ENCODE peak calls at places on chromosomes 1 and 21, in five cellular contexts. H is ascending aorta, V is right cardiac atrium, W is heart right ventricle, U is pancreas. J is an unnamed sample.

GRCh38 chr1:29703596-29703995 is 467.3 kb downstream of the PTPRU start:
- DNase-seq in H (no peak), W (no peak), V (no peak), U (no peak), J (peak; percentile 11)

GRCh38 chr1:92881391-92881790 is 49.6 kb downstream of the RPL5 start:
- DNase-seq in W (no peak), V (no peak), H (no peak), U (no peak), J (no peak)

GRCh38 chr1:168473164-168473563 is 70.6 kb downstream of the XCL2 start:
- DNase-seq in V (no peak), H (no peak), W (no peak), U (no peak), J (no peak)

GRCh38 chr1:15152318-15153183 is 996 bp upstream of the TMEM51 start:
- DNase-seq in W (peak; percentile 83), U (peak; percentile 88), H (peak; percentile 44), V (peak; percentile 91), J (peak; percentile 84)

GRCh38 chr1:53600486-53600885 is 138.5 kb downstream of the GLIS1 start:
- DNase-seq in W (no peak), H (no peak), U (peak; percentile 11), V (no peak), J (no peak)

GRCh38 chr1:98406346-98407088 is 255.0 kb upstream of the SNX7 start:
- DNase-seq in H (no peak), W (no peak), U (no peak), V (no peak), J (no peak)

GRCh38 chr1:173823776-173824314 is 628 bp upstream of the DARS2 start:
- DNase-seq in H (no peak), V (no peak), W (no peak), U (no peak), J (no peak)

GRCh38 chr1:235979716-235980338 is 85.1 kb downstream of the NID1 start:
- DNase-seq in H (no peak), U (no peak), V (peak; percentile 68), W (no peak), J (peak; percentile 20)

GRCh38 chr1:179369751-179370341 is 4.1 kb downstream of the AXDND1 start:
- DNase-seq in H (no peak), W (peak; percentile 24), V (no peak), U (no peak), J (peak; percentile 19)

GRCh38 chr1:241688940-241689368 is 36.9 kb downstream of the WDR64 start:
- DNase-seq in U (no peak), V (no peak), H (no peak), W (no peak), J (no peak)

GRCh38 chr1:19577001-19577400 is 67.1 kb upstream of the NBL1 start:
- DNase-seq in U (no peak), H (no peak), V (no peak), W (no peak), J (no peak)

GRCh38 chr1:38246955-38247952 is 200.7 kb upstream of the POU3F1 start:
- DNase-seq in U (no peak), W (no peak), H (no peak), V (no peak), J (no peak)

GRCh38 chr1:43582162-43582566 is 51.5 kb downstream of the PTPRF start:
- DNase-seq in H (no peak), V (no peak), W (no peak), U (no peak), J (peak; percentile 22)

GRCh38 chr21:36699546-36700294 is 805 bp downstream of the SIM2 start:
- DNase-seq in H (no peak), U (peak; percentile 56), V (no peak), W (no peak), J (no peak)

GRCh38 chr21:45041351-45041805 is 33.0 kb upstream of the ADARB1 start:
- DNase-seq in V (peak; percentile 91), H (peak; percentile 33), W (no peak), U (no peak), J (peak; percentile 37)

GRCh38 chr1:46705408-46705807 is 13.5 kb downstream of the EFCAB14 start:
- DNase-seq in U (no peak), W (no peak), V (no peak), H (no peak), J (no peak)

GRCh38 chr1:14666376-14666775 is 67.9 kb downstream of the KAZN start:
- DNase-seq in V (no peak), U (no peak), W (no peak), H (no peak), J (no peak)

GRCh38 chr1:228081144-228081543 is 1.4 kb upstream of the ARF1 start:
- DNase-seq in V (no peak), U (peak; percentile 50), H (no peak), W (no peak), J (no peak)

GRCh38 chr1:8018492-8019228 is 7.4 kb downstream of the ERRFI1 start:
- DNase-seq in H (no peak), U (no peak), V (no peak), W (no peak), J (peak; percentile 35)

GRCh38 chr21:38773108-38774061 is 32.3 kb upstream of the ETS2 start:
- DNase-seq in H (peak; percentile 43), U (no peak), V (peak; percentile 76), W (no peak), J (no peak)

GRCh38 chr21:27040738-27041137 is 73.8 kb upstream of the ADAMTS5 start:
- DNase-seq in U (no peak), W (no peak), V (no peak), H (no peak), J (no peak)

GRCh38 chr1:147472953-147473734 is 68.2 kb upstream of the BCL9 start:
- DNase-seq in W (no peak), V (no peak), H (no peak), U (no peak), J (no peak)

GRCh38 chr1:218686258-218686657 is 341.1 kb downstream of the TGFB2 start:
- DNase-seq in H (no peak), V (no peak), W (no peak), U (no peak), J (no peak)

GRCh38 chr1:206694551-206695124 is 9.9 kb downstream of the MAPKAPK2 start:
- DNase-seq in U (no peak), H (no peak), W (no peak), V (no peak), J (peak; percentile 60)

GRCh38 chr21:28769683-28770082 is 223.0 kb downstream of the LTN1 start:
- DNase-seq in H (no peak), V (no peak), U (no peak), W (no peak), J (no peak)

DNA sequence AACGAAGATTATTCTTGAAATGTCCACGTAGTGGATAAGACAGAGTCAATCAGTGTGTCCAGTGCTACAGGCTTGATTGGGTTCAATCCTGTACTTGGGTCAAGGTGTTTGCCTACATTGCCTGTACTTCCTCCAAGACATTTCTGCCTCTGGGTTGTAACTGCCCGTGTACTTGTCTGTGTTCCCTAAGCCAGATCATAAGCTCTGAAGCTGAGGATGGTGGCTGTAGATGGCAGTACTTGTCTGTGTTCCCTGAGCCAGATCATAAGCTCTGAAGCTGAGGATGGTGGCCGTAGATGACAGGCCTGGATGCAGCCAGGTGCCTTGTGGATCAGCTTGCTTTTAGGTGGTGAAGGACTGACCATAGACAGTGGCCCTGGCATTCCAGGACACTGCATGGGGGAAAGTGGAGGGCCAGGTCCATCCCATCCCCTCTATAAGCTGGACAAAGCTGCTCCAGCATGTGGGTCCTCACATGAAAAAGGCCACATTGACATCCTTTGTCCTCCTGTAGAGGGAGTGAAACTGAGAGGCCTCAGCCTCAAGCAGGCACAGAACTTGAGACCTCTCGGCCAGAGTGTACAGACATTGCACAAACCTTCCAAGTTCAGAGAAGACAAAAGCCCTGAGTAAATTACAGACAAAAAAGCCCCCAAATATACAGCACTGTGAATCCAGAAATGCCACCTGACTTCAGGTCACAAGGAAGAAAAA is 2.0 kb upstream of the SRM start:
- DNase-seq in W (no peak), V (no peak), U (no peak), H (no peak), J (no peak)
- H3K27ac ChIP-seq in W (no peak overlapping the region), V (no peak overlapping the region), U (no peak overlapping the region), H (no peak overlapping the region), J (no peak overlapping the region)

DNA sequence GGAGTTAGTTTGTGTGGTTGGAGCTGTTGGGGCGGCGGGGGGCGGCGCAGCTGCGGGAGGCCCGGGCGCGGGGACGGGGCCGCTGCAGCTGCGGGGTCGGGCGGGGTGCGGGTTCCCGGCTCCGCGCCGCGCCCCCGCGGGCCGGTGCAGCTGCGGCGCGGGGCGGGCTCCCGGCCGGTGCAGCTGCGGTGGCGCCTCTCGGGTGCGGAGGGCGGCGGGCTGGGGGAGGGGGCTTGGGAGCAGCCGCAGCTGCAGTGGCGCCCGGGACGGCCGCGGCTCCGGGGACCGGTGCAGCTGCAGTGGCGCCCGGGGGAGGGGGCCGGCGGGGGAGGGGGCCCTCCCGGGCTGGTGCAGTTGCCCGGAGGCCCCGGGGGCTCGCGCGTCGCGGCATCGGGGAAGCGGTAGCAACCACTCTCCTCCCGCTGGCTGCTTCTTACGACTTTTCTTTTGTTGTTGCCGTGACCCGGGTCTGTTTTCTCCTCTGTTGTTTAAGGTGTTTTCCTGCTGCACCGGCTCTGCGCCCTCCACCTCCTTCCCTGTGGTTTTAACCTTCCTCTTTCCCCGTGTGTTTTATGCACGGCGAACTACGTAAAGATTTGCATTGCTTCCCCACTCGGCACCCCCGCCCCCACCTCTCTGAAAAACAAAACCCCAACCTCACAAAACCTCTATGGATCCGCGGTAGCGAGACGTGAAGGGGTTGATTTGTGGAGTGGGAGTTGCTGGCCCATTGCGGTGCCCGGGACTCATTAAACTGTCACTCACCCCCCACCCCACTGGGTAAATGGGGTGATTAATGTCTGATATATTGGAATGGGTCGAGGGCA is 1.7 kb upstream of the ZBTB18 start:
- DNase-seq in W (peak; percentile 31), H (no peak), V (peak; percentile 76), U (peak; percentile 85), J (peak; percentile 55)
- H3K27ac ChIP-seq in W (peak overlapping the region; percentile 95), H (peak overlapping the region; percentile 48), V (peak overlapping the region; percentile 81), U (peak overlapping the region; percentile 94), J (peak overlapping the region; percentile 20)

DNA sequence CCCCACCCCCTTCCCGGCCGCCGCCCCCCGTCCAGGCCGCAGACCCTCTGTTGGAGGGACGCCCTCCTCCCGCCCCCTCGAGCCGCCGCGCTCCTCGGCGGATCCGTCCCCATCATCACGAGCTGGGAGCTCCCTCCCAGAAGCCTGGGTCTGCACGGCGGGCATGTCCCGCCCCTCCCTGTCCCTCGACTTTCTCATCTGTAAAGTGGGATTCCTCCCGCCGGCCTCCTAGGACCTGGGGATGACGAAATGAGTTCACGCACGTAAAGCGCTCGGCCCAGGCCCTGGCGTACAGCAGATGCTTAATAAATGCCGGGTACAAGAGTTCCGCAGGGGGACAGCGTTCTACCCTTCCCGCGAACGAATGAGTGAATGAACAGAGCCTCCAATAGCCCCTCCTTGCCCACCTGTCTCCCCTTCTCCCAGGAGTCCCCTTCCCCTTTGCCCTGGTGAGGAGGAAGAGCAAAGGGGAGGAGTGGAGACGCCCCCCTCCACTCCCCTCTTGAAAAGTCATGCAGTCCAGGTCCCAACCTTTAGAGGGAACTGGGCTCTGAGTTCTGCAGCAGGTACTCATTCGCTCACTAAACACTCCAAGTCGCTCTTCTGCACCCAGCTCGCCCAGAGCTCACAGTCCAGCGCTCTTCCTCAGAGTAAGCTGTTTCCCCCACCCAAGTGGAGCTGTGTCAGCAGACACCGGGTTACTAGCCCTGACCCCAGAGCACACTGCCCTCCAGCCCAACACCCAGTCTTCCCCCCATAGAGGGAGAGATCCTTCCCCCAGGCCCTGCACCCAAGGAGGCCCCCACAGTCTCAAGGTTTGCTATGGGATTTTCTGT is 16.8 kb downstream of the RAP1GAP start:
- DNase-seq in H (no peak), W (no peak), V (no peak), U (no peak), J (peak; percentile 58)
- H3K27ac ChIP-seq in H (no peak overlapping the region), W (no peak overlapping the region), V (no peak overlapping the region), U (peak overlapping the region; percentile 33), J (peak overlapping the region; percentile 81)

DNA sequence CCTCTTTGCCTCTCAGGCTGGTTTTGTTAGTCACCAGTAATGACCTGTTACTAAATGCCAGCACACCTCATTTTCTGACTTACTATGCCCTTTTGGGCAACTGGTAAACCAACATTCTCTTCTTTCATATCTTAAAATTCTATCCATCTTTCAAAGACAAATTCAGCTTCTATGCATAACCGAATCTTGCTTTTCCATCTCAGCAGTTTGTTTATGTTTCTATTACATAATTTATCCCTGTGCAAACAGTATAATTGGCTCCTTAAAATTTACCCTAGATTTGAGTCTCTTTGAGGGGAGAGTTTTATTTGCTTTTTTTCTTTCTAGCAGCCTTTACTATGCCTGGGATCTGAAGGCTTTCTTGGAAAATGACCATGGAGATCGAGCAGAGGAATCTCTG is 58.5 kb upstream of the SIPA1L2 start:
- DNase-seq in W (no peak), U (no peak), V (no peak), H (no peak), J (no peak)
- H3K27ac ChIP-seq in W (no peak overlapping the region), U (no peak overlapping the region), V (no peak overlapping the region), H (no peak overlapping the region), J (no peak overlapping the region)

J was measured in thyroid gland.